ENCODE peak calls at places on chromosomes 5 and 9, in ten cellular contexts. M is stomach, X is prostate gland, K is transverse colon, G is HCT116, L is sigmoid colon, H is suprapubic skin, A is H1, V is SK-N-SH, Y is breast epithelium. P is an unnamed sample.

GRCh38 chr5:59506285-59506877 is 387.1 kb downstream of the PDE4D start:
- DNase-seq in X (no peak), M (no peak), Y (no peak), L (no peak), K (no peak), V (no peak), H (no peak), A (no peak), G (no peak), P (no peak)

GRCh38 chr5:17099946-17100345 is 117.5 kb upstream of the BASP1 start:
- DNase-seq in Y (no peak), M (no peak), A (no peak), X (no peak), G (no peak), K (no peak), H (no peak), V (no peak), L (no peak), P (no peak)

GRCh38 chr9:109003116-109003515 is 10.2 kb downstream of the CTNNAL1 start:
- DNase-seq in L (no peak), G (no peak), X (no peak), Y (no peak), H (no peak), V (no peak), M (no peak), A (no peak), K (no peak), P (no peak)

GRCh38 chr5:151451626-151452520 is 4.5 kb downstream of the SLC36A1 start:
- DNase-seq in Y (no peak), L (no peak), X (no peak), H (no peak), V (no peak), M (no peak), K (no peak), G (no peak), A (no peak), P (no peak)

GRCh38 chr9:126474786-126475485 is 138.8 kb upstream of the LMX1B start:
- DNase-seq in K (no peak), X (no peak), Y (no peak), H (no peak), A (no peak), V (no peak), G (peak; percentile 71), M (no peak), L (no peak), P (no peak)

GRCh38 chr5:168404366-168404765 is 81.9 kb upstream of the RARS1 start:
- DNase-seq in V (no peak), M (no peak), H (no peak), G (no peak), K (no peak), Y (no peak), A (no peak), L (no peak), X (no peak), P (no peak)

GRCh38 chr9:37617837-37618236 is 25.4 kb upstream of the TOMM5 start:
- DNase-seq in H (no peak), V (no peak), A (no peak), L (no peak), X (no peak), Y (no peak), K (no peak), G (no peak), M (no peak), P (no peak)

GRCh38 chr5:40514986-40515385 is 164.7 kb upstream of the PTGER4 start:
- DNase-seq in X (no peak), K (no peak), A (no peak), L (no peak), H (no peak), G (no peak), V (no peak), M (no peak), Y (no peak), P (no peak)

GRCh38 chr5:134464988-134465855 is 53.5 kb upstream of the CDKN2AIPNL start:
- DNase-seq in X (peak; percentile 12), K (no peak), M (no peak), V (no peak), A (no peak), G (no peak), Y (no peak), H (peak; percentile 70), L (no peak), P (no peak)

GRCh38 chr5:134463991-134464760 is 52.5 kb upstream of the CDKN2AIPNL start:
- DNase-seq in Y (no peak), V (no peak), A (no peak), H (peak; percentile 29), K (no peak), L (no peak), G (no peak), M (no peak), X (no peak), P (no peak)

GRCh38 chr5:134465856-134466240 is 54.2 kb upstream of the CDKN2AIPNL start:
- DNase-seq in G (peak; percentile 68), X (peak; percentile 87), K (peak; percentile 94), H (peak; percentile 94), A (peak; percentile 95), L (peak; percentile 96), V (peak; percentile 95), M (peak; percentile 93), Y (peak; percentile 82), P (peak; percentile 57)

GRCh38 chr5:134467231-134467630 is 55.5 kb upstream of the CDKN2AIPNL start:
- DNase-seq in X (no peak), A (no peak), M (no peak), V (no peak), L (no peak), H (no peak), G (no peak), Y (no peak), K (no peak), P (no peak)

GRCh38 chr5:134466241-134467069 is 54.8 kb upstream of the CDKN2AIPNL start:
- DNase-seq in G (peak; percentile 80), M (peak; percentile 97), A (peak; percentile 88), X (peak; percentile 97), H (peak; percentile 99), K (peak; percentile 99), L (peak; percentile 99), Y (peak; percentile 98), V (peak; percentile 83), P (peak; percentile 52)
- TF ChIP-seq POLR2AphosphoS5 in G (peak; percentile 70), M (peak; percentile 71), A (peak; percentile 23), X (peak; percentile 75), H (peak; percentile 51), K (peak; percentile 86), L (peak; percentile 89), Y (peak; percentile 92), V (peak; percentile 52), P (no peak)

GRCh38 chr5:53110156-53110555 is 599 bp upstream of the MOCS2 start:
- DNase-seq in K (no peak), X (no peak), G (no peak), H (no peak), L (no peak), Y (no peak), A (no peak), V (no peak), M (no peak), P (no peak)
- H3K27me3 ChIP-seq in K (no peaks in the 10 kb centered on the region), X (no peaks in the 10 kb centered on the region), G (no peaks in the 10 kb centered on the region), H (no peaks in the 10 kb centered on the region), L (no peaks in the 10 kb centered on the region), Y (no peaks in the 10 kb centered on the region), A (no peaks in the 10 kb centered on the region), V (no peaks in the 10 kb centered on the region), M (no peaks in the 10 kb centered on the region), P (no peaks in the 10 kb centered on the region)

GRCh38 chr5:172642511-172642910 is 1.4 kb downstream of the NEURL1B start:
- DNase-seq in L (no peak), K (no peak), G (no peak), A (no peak), Y (no peak), M (no peak), V (no peak), H (no peak), X (no peak), P (no peak)

GRCh38 chr5:172641359-172642045 is 439 bp downstream of the NEURL1B start:
- DNase-seq in H (no peak), M (no peak), V (peak; percentile 83), X (no peak), A (peak; percentile 82), K (no peak), G (no peak), Y (no peak), L (peak; percentile 74), P (no peak)

GRCh38 chr5:172640139-172640538 is 924 bp upstream of the NEURL1B start:
- DNase-seq in X (no peak), G (no peak), M (no peak), A (no peak), K (no peak), Y (no peak), H (no peak), L (no peak), V (no peak), P (no peak)

GRCh38 chr5:172642046-172642409 is 965 bp downstream of the NEURL1B start:
- DNase-seq in M (no peak), A (no peak), X (no peak), H (no peak), L (no peak), G (no peak), Y (no peak), K (no peak), V (no peak), P (no peak)

DNA sequence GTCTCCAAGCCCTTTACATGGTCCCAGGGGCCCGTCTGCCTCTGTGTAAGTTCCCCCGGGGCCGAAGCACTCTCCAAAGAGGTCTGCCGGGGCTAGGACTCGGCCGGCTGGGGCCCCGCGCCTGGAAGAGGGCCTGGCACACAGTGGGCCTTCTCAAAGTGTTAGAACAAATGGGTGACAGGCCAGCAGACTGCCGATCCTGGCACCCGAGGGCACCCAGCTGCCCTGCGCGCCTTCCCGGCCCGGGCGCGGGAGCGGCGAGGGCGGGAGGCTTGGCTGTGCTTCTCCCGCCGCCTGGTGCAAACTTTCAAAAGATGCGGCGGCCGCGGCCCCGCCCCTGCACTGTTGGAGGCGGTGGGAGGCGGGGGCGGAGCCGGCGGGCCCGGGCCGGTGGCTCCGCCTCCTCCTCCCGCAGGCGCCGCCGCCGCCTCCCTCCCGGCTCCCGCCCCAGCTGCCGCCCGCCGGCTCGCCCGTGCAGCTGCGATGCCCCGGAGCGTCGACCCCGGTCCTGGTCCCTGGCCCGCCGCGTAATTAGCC is at the start of gene NEURL1B:
- DNase-seq in A (peak; percentile 87), Y (no peak), G (peak; percentile 26), M (peak; percentile 77), K (peak; percentile 87), X (peak; percentile 78), L (peak; percentile 93), V (peak; percentile 98), H (no peak), P (peak; percentile 10)
- TF ChIP-seq POLR2AphosphoS5 in A (no peak), Y (no peak), G (peak; percentile 69), M (no peak), K (peak; percentile 70), X (peak; percentile 60), L (peak; percentile 86), V (peak; percentile 36), H (no peak), P (no peak)

DNA sequence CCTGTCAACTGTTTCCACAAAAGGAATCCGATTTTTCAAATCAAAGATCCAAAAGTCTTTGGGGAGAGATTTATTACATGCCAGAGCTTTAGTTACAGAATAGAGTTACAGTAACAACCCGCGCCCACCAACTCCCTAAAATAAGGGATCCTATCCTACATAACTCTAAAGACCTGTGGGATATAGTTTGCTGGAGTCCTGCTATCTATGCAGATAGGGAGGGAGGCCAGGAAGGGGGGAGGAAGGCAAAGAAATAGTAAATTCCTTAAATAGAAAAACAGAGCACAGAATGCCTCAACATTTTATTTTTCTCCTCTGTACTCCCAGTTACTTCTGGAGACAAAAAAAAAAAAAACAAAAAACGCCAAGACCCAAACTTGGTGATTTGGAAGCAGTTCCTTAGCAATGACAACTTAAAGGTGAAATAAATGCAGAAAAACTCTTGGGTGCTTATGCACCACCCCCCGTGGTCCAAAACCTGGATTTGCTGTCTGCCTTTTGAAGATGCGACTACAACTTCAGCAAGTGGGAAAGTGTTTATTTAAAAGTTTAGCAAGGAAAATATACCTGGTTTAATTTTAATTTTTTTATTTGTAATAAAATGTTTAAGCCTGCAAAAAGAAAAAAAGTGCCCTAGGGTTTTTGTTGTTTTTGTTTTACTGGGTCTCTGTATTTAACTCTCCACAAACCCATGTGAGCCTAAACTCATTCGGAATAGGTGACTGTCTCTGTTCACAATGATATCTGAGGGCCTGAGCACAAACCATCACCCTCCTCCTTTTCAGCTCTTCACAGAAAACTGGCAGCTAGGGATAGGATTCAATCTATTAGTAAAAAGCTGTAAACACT is 10.3 kb downstream of the FOXD1 start:
- DNase-seq in V (no peak), H (no peak), Y (no peak), L (no peak), A (no peak), G (no peak), K (no peak), X (no peak), M (no peak), P (no peak)
- H3K27me3 ChIP-seq in V (no peaks in the 10 kb centered on the region), H (peaks cover 100% of the 10 kb centered on the region), Y (peaks cover 98% of the 10 kb centered on the region), L (peaks cover 98% of the 10 kb centered on the region), A (peaks cover 81% of the 10 kb centered on the region), G (no peaks in the 10 kb centered on the region), K (peaks cover 99% of the 10 kb centered on the region), X (peaks cover 54% of the 10 kb centered on the region), M (peaks cover 100% of the 10 kb centered on the region), P (peaks cover 6% of the 10 kb centered on the region)